ENCODE peak calls at places on chromosomes 13 and 19, in four cellular contexts. M is Calu3, L is HT-29, A is astrocyte of the cerebellum. X is an unnamed sample.

GRCh38 chr19:7394728-7395359 is 46.1 kb downstream of the ARHGEF18 start:
- DNase-seq in M (peak), L (peak), A (peak), X (peak)

GRCh38 chr19:35345671-35346111 is 2.0 kb upstream of the FFAR1 start:
- DNase-seq in M (no peak), L (no peak), A (no peak), X (no peak)

GRCh38 chr19:53365134-53365898 is at the start of gene ZNF525:
- DNase-seq in M (peak), L (peak), A (peak), X (peak)

GRCh38 chr19:4474504-4475136 is 2.5 kb downstream of the HDGFL2 start:
- DNase-seq in M (no peak), L (no peak), A (peak), X (no peak)

GRCh38 chr13:109400192-109400591 is 386.2 kb downstream of the IRS2 start:
- DNase-seq in M (no peak), L (peak), A (no peak), X (peak)

GRCh38 chr19:48644839-48645651 is 942 bp downstream of the CA11 start:
- DNase-seq in M (peak), L (peak), A (no peak), X (peak)

GRCh38 chr13:21478881-21479808 is 20.0 kb upstream of the ZDHHC20 start:
- DNase-seq in M (peak), L (peak), A (peak), X (peak)

GRCh38 chr13:63208811-63209210 is 1793.2 kb upstream of the PCDH20 start:
- DNase-seq in M (no peak), L (no peak), A (no peak), X (no peak)

GRCh38 chr13:113179374-113180230 is 21.2 kb downstream of the PROZ start:
- DNase-seq in M (no peak), L (no peak), A (peak), X (no peak)

GRCh38 chr13:41848435-41849255 is 112.3 kb downstream of the VWA8 start:
- DNase-seq in M (no peak), L (peak), A (no peak), X (no peak)

GRCh38 chr13:99734013-99734693 is 232.9 kb downstream of the TM9SF2 start:
- DNase-seq in M (no peak), L (no peak), A (no peak), X (no peak)

GRCh38 chr19:39411006-39411831 is 1.2 kb upstream of the PLEKHG2 start:
- DNase-seq in M (peak), L (peak), A (no peak), X (peak)

GRCh38 chr13:32116210-32116609 is 84.6 kb downstream of the FRY start:
- DNase-seq in M (no peak), L (no peak), A (no peak), X (no peak)

GRCh38 chr19:15587663-15588062 is 27.4 kb upstream of the CYP4F8 start:
- DNase-seq in M (no peak), L (no peak), A (no peak), X (no peak)

GRCh38 chr13:42600943-42601342 is 27.0 kb downstream of the TNFSF11 start:
- DNase-seq in M (no peak), L (no peak), A (no peak), X (no peak)

GRCh38 chr13:41821195-41821594 is 139.7 kb downstream of the VWA8 start:
- DNase-seq in M (no peak), L (no peak), A (no peak), X (no peak)

X was measured in small intestine.